ENCODE peak calls at places on chromosome 21, in seven cellular contexts. One of them, this sample, is unnamed.

GRCh38 chr21:43942201-43942600 is 69.9 kb upstream of the TRAPPC10 start:
- DNase-seq in breast epithelium: no peak
- DNase-seq in stimulated activated CD4-positive, alpha-beta T cell treated with anti-CD3 and anti-CD28 coated beads, Interleukin-4, amount 100 ng/mL, for 48 hours: no peak
- DNase-seq in CD14-positive monocyte: no peak
- DNase-seq in RPMI7951: no peak
- DNase-seq in astrocyte of the cerebellum: no peak
- DNase-seq in iris pigment epithelial cell: no peak
- DNase-seq in this sample: no peak

GRCh38 chr21:30072496-30072895 is 94.1 kb downstream of the CLDN17 start:
- DNase-seq in breast epithelium: no peak
- DNase-seq in stimulated activated CD4-positive, alpha-beta T cell treated with anti-CD3 and anti-CD28 coated beads, Interleukin-4, amount 100 ng/mL, for 48 hours: no peak
- DNase-seq in CD14-positive monocyte: no peak
- DNase-seq in RPMI7951: no peak
- DNase-seq in astrocyte of the cerebellum: peak
- DNase-seq in iris pigment epithelial cell: peak
- DNase-seq in this sample: no peak

GRCh38 chr21:46131721-46132651 is 23.4 kb downstream of the FTCD start:
- DNase-seq in breast epithelium: no peak
- DNase-seq in stimulated activated CD4-positive, alpha-beta T cell treated with anti-CD3 and anti-CD28 coated beads, Interleukin-4, amount 100 ng/mL, for 48 hours: no peak
- DNase-seq in CD14-positive monocyte: no peak
- DNase-seq in RPMI7951: no peak
- DNase-seq in astrocyte of the cerebellum: no peak
- DNase-seq in iris pigment epithelial cell: no peak
- DNase-seq in this sample: no peak

GRCh38 chr21:36035381-36035791 is 24.9 kb downstream of the SETD4 start:
- DNase-seq in breast epithelium: no peak
- DNase-seq in stimulated activated CD4-positive, alpha-beta T cell treated with anti-CD3 and anti-CD28 coated beads, Interleukin-4, amount 100 ng/mL, for 48 hours: no peak
- DNase-seq in CD14-positive monocyte: no peak
- DNase-seq in RPMI7951: no peak
- DNase-seq in astrocyte of the cerebellum: no peak
- DNase-seq in iris pigment epithelial cell: no peak
- DNase-seq in this sample: no peak

GRCh38 chr21:34908424-34909055 is 140.6 kb downstream of the RUNX1 start:
- DNase-seq in breast epithelium: no peak
- DNase-seq in stimulated activated CD4-positive, alpha-beta T cell treated with anti-CD3 and anti-CD28 coated beads, Interleukin-4, amount 100 ng/mL, for 48 hours: no peak
- DNase-seq in CD14-positive monocyte: peak
- DNase-seq in RPMI7951: no peak
- DNase-seq in astrocyte of the cerebellum: no peak
- DNase-seq in iris pigment epithelial cell: peak
- DNase-seq in this sample: no peak

GRCh38 chr21:34351786-34352241 is 12.0 kb upstream of the KCNE2 start:
- DNase-seq in breast epithelium: peak
- DNase-seq in stimulated activated CD4-positive, alpha-beta T cell treated with anti-CD3 and anti-CD28 coated beads, Interleukin-4, amount 100 ng/mL, for 48 hours: peak
- DNase-seq in CD14-positive monocyte: no peak
- DNase-seq in RPMI7951: peak
- DNase-seq in astrocyte of the cerebellum: no peak
- DNase-seq in iris pigment epithelial cell: peak
- DNase-seq in this sample: no peak

GRCh38 chr21:28111151-28111619 is 881.5 kb downstream of the LTN1 start:
- DNase-seq in breast epithelium: peak
- DNase-seq in stimulated activated CD4-positive, alpha-beta T cell treated with anti-CD3 and anti-CD28 coated beads, Interleukin-4, amount 100 ng/mL, for 48 hours: no peak
- DNase-seq in CD14-positive monocyte: no peak
- DNase-seq in RPMI7951: peak
- DNase-seq in astrocyte of the cerebellum: peak
- DNase-seq in iris pigment epithelial cell: peak
- DNase-seq in this sample: no peak

GRCh38 chr21:30646904-30647303 is 4.2 kb downstream of the KRTAP20-3 start:
- DNase-seq in breast epithelium: no peak
- DNase-seq in stimulated activated CD4-positive, alpha-beta T cell treated with anti-CD3 and anti-CD28 coated beads, Interleukin-4, amount 100 ng/mL, for 48 hours: no peak
- DNase-seq in CD14-positive monocyte: no peak
- DNase-seq in RPMI7951: no peak
- DNase-seq in astrocyte of the cerebellum: no peak
- DNase-seq in iris pigment epithelial cell: no peak
- DNase-seq in this sample: no peak

GRCh38 chr21:32991299-32991850 is 34.4 kb upstream of the OLIG2 start:
- DNase-seq in breast epithelium: no peak
- DNase-seq in stimulated activated CD4-positive, alpha-beta T cell treated with anti-CD3 and anti-CD28 coated beads, Interleukin-4, amount 100 ng/mL, for 48 hours: no peak
- DNase-seq in CD14-positive monocyte: no peak
- DNase-seq in RPMI7951: no peak
- DNase-seq in astrocyte of the cerebellum: no peak
- DNase-seq in iris pigment epithelial cell: no peak
- DNase-seq in this sample: no peak

GRCh38 chr21:31529406-31529805 is 130.1 kb upstream of the SOD1 start:
- DNase-seq in breast epithelium: no peak
- DNase-seq in stimulated activated CD4-positive, alpha-beta T cell treated with anti-CD3 and anti-CD28 coated beads, Interleukin-4, amount 100 ng/mL, for 48 hours: no peak
- DNase-seq in CD14-positive monocyte: no peak
- DNase-seq in RPMI7951: no peak
- DNase-seq in astrocyte of the cerebellum: no peak
- DNase-seq in iris pigment epithelial cell: no peak
- DNase-seq in this sample: no peak

GRCh38 chr21:27802816-27803475 is 836.1 kb upstream of the ADAMTS5 start:
- DNase-seq in breast epithelium: no peak
- DNase-seq in stimulated activated CD4-positive, alpha-beta T cell treated with anti-CD3 and anti-CD28 coated beads, Interleukin-4, amount 100 ng/mL, for 48 hours: peak
- DNase-seq in CD14-positive monocyte: no peak
- DNase-seq in RPMI7951: peak
- DNase-seq in astrocyte of the cerebellum: peak
- DNase-seq in iris pigment epithelial cell: peak
- DNase-seq in this sample: no peak

GRCh38 chr21:15209224-15209623 is 144.4 kb upstream of the NRIP1 start:
- DNase-seq in breast epithelium: no peak
- DNase-seq in stimulated activated CD4-positive, alpha-beta T cell treated with anti-CD3 and anti-CD28 coated beads, Interleukin-4, amount 100 ng/mL, for 48 hours: no peak
- DNase-seq in CD14-positive monocyte: no peak
- DNase-seq in RPMI7951: no peak
- DNase-seq in astrocyte of the cerebellum: no peak
- DNase-seq in iris pigment epithelial cell: no peak
- DNase-seq in this sample: no peak

GRCh38 chr21:16841917-16842316 is 670.9 kb upstream of the CXADR start:
- DNase-seq in breast epithelium: no peak
- DNase-seq in stimulated activated CD4-positive, alpha-beta T cell treated with anti-CD3 and anti-CD28 coated beads, Interleukin-4, amount 100 ng/mL, for 48 hours: no peak
- DNase-seq in CD14-positive monocyte: no peak
- DNase-seq in RPMI7951: no peak
- DNase-seq in astrocyte of the cerebellum: no peak
- DNase-seq in iris pigment epithelial cell: no peak
- DNase-seq in this sample: no peak

GRCh38 chr21:45586289-45586858 is 44.1 kb upstream of the SLC19A1 start:
- DNase-seq in breast epithelium: no peak
- DNase-seq in stimulated activated CD4-positive, alpha-beta T cell treated with anti-CD3 and anti-CD28 coated beads, Interleukin-4, amount 100 ng/mL, for 48 hours: no peak
- DNase-seq in CD14-positive monocyte: no peak
- DNase-seq in RPMI7951: no peak
- DNase-seq in astrocyte of the cerebellum: no peak
- DNase-seq in iris pigment epithelial cell: no peak
- DNase-seq in this sample: no peak

GRCh38 chr21:22758478-22758877 is 1760.3 kb downstream of the NCAM2 start:
- DNase-seq in breast epithelium: no peak
- DNase-seq in stimulated activated CD4-positive, alpha-beta T cell treated with anti-CD3 and anti-CD28 coated beads, Interleukin-4, amount 100 ng/mL, for 48 hours: no peak
- DNase-seq in CD14-positive monocyte: no peak
- DNase-seq in RPMI7951: peak
- DNase-seq in astrocyte of the cerebellum: no peak
- DNase-seq in iris pigment epithelial cell: peak
- DNase-seq in this sample: no peak

This sample was measured in pancreas.